ENCODE peak calls at places on chromosomes 11 and 22, in six cellular contexts. I, P, U, Z, O and T are unnamed samples. For H3K4me1, the result is how much of the 10 kb centered on the place peaks cover.

GRCh38 chr11:1988667-1989317 is 8.8 kb downstream of the H19 start:
- DNase-seq in I (no peak), P (no peak), U (no peak), Z (peak), O (peak), T (peak)

GRCh38 chr22:27726726-27727449 is 74.7 kb downstream of the MN1 start:
- DNase-seq in I (peak), P (peak), U (peak), Z (no peak), O (peak), T (no peak)

GRCh38 chr22:46463435-46464227 is 73.8 kb downstream of the CELSR1 start:
- DNase-seq in I (no peak), P (no peak), U (no peak), Z (no peak), O (peak), T (no peak)

GRCh38 chr11:72776844-72777754 is 16.7 kb downstream of the STARD10 start:
- DNase-seq in I (no peak), P (no peak), U (no peak), Z (peak), O (peak), T (peak)

GRCh38 chr11:27350503-27350902 is 12.5 kb downstream of the CCDC34 start:
- DNase-seq in I (no peak), P (no peak), U (peak), Z (no peak), O (no peak), T (no peak)

GRCh38 chr11:61497876-61498275 is 10.7 kb upstream of the LRRC10B start:
- DNase-seq in I (no peak), P (no peak), U (no peak), Z (no peak), O (no peak), T (no peak)

GRCh38 chr22:23534201-23534850 is 45.8 kb downstream of the IGLL1 start:
- DNase-seq in I (no peak), P (no peak), U (no peak), Z (peak), O (peak), T (no peak)

GRCh38 chr22:38479096-38479840 is 11.4 kb downstream of the KDELR3 start:
- DNase-seq in I (no peak), P (no peak), U (no peak), Z (no peak), O (no peak), T (no peak)

GRCh38 chr11:14449302-14449714 is 50.3 kb downstream of the COPB1 start:
- DNase-seq in I (no peak), P (no peak), U (no peak), Z (no peak), O (no peak), T (no peak)
- H3K4me1 ChIP-seq in I (under half), P (under half), U (under half), Z (under half), O (under half), T (under half)

DNA sequence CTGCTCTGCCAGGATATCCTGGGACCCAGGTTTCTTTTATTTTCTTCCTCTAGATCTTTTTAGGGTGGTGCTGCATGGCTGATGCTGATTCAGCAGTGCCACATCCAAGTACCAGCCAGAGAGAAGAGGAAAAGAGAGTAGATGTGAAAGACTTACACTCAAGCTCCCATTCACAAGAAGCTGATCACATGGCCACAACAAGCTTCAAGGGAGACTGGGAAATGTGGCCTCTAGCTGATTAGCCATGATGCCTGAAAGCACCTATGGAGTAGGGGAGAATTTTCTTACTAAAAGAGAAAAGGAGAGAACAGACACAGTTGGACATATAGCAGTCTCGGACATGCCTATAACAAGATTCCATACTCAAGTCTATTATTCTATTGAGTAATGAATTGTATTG is 34.4 kb upstream of the FJX1 start:
- DNase-seq in I (no peak), P (no peak), U (no peak), Z (no peak), O (no peak), T (no peak)
- TF ChIP-seq POLR2A in I (no peak), P (no peak), U (no peak), Z (no peak), O (no peak), T (no peak)

DNA sequence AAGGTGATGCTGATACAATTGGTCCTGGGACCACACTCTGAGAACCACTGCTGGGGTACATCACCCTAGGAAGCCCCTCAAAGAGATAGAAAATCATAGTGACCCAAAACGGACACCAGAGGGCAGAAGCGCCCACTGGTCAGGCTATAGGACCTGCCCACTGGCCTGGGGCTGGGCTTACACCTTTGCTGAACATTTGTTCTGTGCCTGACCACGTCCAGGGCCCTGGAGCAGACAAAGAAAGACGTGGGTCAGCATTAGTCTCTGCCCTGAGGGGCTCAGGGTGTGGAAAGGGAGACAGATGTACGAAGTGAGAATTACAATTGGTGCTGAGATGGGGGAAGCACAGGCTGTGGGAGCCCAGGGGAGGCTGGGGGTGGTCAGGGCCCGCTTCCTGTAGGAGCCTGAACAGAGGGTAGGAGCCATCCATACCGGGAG is 14.4 kb upstream of the SERPINH1 start:
- DNase-seq in I (peak), P (peak), U (peak), Z (no peak), O (peak), T (peak)
- H3K4me1 ChIP-seq in I (under half), P (under half), U (under half), Z (under half), O (under half), T (under half)

DNA sequence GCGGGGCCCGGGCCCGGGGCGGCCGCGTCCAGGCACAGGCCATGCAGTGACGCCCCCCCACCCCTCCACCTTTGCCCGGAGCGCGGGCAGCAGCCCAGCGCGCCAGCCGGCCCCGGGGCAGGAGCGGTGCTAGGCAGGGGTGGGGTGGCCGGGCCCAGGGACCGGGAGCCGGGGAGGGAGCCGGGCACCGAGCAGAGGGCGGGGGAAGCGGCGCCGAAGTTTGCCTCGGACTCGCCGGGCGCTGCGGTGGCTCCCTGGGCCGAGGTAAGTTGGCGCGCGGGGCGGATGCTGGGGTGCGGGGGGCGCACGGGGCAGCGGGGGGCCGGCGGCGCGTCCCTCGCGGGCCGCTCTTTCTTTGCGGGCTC is 332 bp downstream of the TEAD1 start:
- DNase-seq in I (no peak), P (no peak), U (no peak), Z (no peak), O (peak), T (no peak)
- TF ChIP-seq POLR2A in I (no peak), P (no peak), U (no peak), Z (no peak), O (no peak), T (no peak)

DNA sequence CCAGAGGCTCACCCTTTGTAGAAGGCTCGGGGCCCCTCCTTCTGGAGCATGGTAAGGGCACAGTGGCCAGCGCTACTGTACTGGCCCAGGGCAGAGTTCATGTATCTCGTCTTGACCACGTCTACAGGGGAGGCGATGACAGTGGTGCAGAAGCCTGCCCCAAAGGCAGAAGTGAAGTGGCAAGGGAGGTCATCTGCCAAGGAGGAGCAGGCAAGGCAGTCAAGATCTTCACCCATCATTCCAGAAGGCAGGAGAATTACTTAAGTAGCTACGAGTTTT is 7.2 kb downstream of the UCP2 start:
- DNase-seq in I (no peak), P (no peak), U (no peak), Z (peak), O (no peak), T (peak)
- H3K4me1 ChIP-seq in I (under half), P (under half), U (under half), Z (half or more), O (under half), T (under half)

GRCh38 chr22:37474447-37475090 is 11.6 kb downstream of the MFNG start:
- DNase-seq in I (no peak), P (no peak), U (no peak), Z (no peak), O (no peak), T (no peak)
- TF ChIP-seq POLR2A in I (no peak), P (no peak), U (no peak), Z (no peak), O (no peak), T (no peak)

GRCh38 chr11:13116491-13116890 is 107.4 kb downstream of the RASSF10 start:
- DNase-seq in I (no peak), P (no peak), U (no peak), Z (no peak), O (no peak), T (no peak)

GRCh38 chr11:13118194-13118593 is 109.1 kb downstream of the RASSF10 start:
- DNase-seq in I (no peak), P (peak), U (peak), Z (no peak), O (no peak), T (no peak)

GRCh38 chr11:13111813-13112130 is 102.7 kb downstream of the RASSF10 start:
- DNase-seq in I (no peak), P (no peak), U (no peak), Z (no peak), O (no peak), T (no peak)

GRCh38 chr11:13117344-13117743 is 108.2 kb downstream of the RASSF10 start:
- DNase-seq in I (no peak), P (no peak), U (no peak), Z (no peak), O (no peak), T (no peak)

GRCh38 chr11:13114566-13115465 is 105.7 kb downstream of the RASSF10 start:
- DNase-seq in I (no peak), P (peak), U (no peak), Z (no peak), O (no peak), T (no peak)
- H3K4me1 ChIP-seq in I (under half), P (half or more), U (half or more), Z (under half), O (under half), T (under half)

DNA sequence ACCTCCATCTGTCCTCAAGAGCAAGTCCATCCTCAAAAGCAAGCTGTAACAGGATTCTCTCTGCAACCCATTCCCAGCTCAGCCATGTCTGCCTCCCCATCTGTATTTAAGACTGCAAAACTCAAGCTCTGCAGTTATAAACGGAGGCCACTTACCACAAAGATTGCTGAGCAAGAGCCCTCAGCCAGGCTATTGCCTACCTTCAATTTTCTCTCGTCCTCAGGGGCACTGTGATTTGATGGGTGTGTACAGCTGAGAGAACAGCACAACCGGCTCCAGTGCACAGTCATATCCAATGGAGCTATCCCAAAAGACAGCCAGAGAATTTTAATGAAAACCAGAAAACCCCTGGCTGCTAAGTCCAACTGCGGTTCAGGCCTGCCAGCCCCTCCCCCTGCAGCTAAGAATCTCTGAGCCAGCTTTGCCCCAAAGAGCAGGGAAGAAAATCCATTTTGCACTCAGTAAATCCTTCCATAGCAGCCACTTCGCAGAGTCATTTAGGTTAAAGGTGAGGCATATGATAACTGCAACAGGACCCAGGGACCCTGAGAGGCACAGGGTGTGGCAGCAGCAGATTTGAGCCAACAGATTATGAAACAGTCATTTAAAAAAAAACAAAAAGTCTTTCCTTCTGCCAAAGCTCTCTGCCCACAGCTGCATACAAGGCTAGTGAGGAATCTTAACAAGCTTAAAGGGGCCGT is 37.6 kb downstream of the RAB30 start:
- DNase-seq in I (peak), P (no peak), U (peak), Z (no peak), O (peak), T (no peak)
- TF ChIP-seq POLR2A in I (no peak), P (no peak), U (no peak), Z (no peak), O (no peak), T (no peak)

GRCh38 chr11:45100338-45100737 is 46.1 kb upstream of the PRDM11 start:
- DNase-seq in I (no peak), P (peak), U (peak), Z (no peak), O (no peak), T (no peak)
- H3K4me1 ChIP-seq in I (under half), P (under half), U (under half), Z (under half), O (under half), T (under half)